ENCODE peak calls at places on chromosomes 6 and 20, in ten cellular contexts. G, J, D, T, R, L, P, E, U and N are unnamed samples.

GRCh38 chr6:21523652-21524051 is 69.9 kb upstream of the SOX4 start:
- DNase-seq in G (no peak), J (no peak), D (no peak), T (no peak), R (no peak), L (no peak), P (no peak), E (no peak), U (no peak), N (no peak)

GRCh38 chr6:44800171-44800671 is 412.7 kb downstream of the CDC5L start:
- DNase-seq in G (no peak), J (no peak), D (no peak), T (no peak), R (peak; percentile 62), L (no peak), P (peak; percentile 57), E (no peak), U (peak; percentile 59), N (no peak)

GRCh38 chr20:49471397-49471796 is 11.1 kb downstream of the KCNB1 start:
- DNase-seq in G (no peak), J (no peak), D (no peak), T (no peak), R (no peak), L (no peak), P (peak; percentile 25), E (no peak), U (no peak), N (no peak)

GRCh38 chr6:14349507-14349906 is 231.9 kb downstream of the CD83 start:
- DNase-seq in G (no peak), J (no peak), D (no peak), T (no peak), R (no peak), L (no peak), P (no peak), E (no peak), U (no peak), N (no peak)

GRCh38 chr20:63653041-63653973 is at the start of gene STMN3:
- DNase-seq in G (peak; percentile 65), J (peak; percentile 86), D (peak; percentile 87), T (peak; percentile 56), R (peak; percentile 9), L (peak; percentile 86), P (peak; percentile 93), E (peak; percentile 89), U (peak; percentile 89), N (peak; percentile 68)

GRCh38 chr6:162239330-162239729 is 488.2 kb downstream of the PRKN start:
- DNase-seq in G (no peak), J (no peak), D (no peak), T (no peak), R (no peak), L (no peak), P (no peak), E (no peak), U (no peak), N (no peak)

GRCh38 chr20:12598894-12599293 is 409.9 kb upstream of the SPTLC3 start:
- DNase-seq in G (no peak), J (no peak), D (no peak), T (no peak), R (no peak), L (no peak), P (no peak), E (no peak), U (no peak), N (no peak)

GRCh38 chr6:2109796-2110195 is 135.6 kb downstream of the GMDS start:
- DNase-seq in G (no peak), J (no peak), D (no peak), T (no peak), R (no peak), L (no peak), P (no peak), E (no peak), U (no peak), N (no peak)

GRCh38 chr20:40754372-40754943 is 65.4 kb upstream of the MAFB start:
- DNase-seq in G (no peak), J (peak; percentile 14), D (no peak), T (no peak), R (no peak), L (peak; percentile 7), P (no peak), E (no peak), U (no peak), N (no peak)

GRCh38 chr20:6566821-6567220 is 200.7 kb upstream of the BMP2 start:
- DNase-seq in G (no peak), J (no peak), D (no peak), T (no peak), R (no peak), L (peak; percentile 71), P (peak; percentile 77), E (peak; percentile 63), U (no peak), N (no peak)

GRCh38 chr20:4045741-4046140 is 30.4 kb upstream of the RNF24 start:
- DNase-seq in G (no peak), J (no peak), D (no peak), T (no peak), R (no peak), L (peak; percentile 92), P (peak; percentile 72), E (peak; percentile 58), U (no peak), N (no peak)

GRCh38 chr20:8756410-8756809 is 312.5 kb upstream of the PLCB4 start:
- DNase-seq in G (no peak), J (no peak), D (no peak), T (no peak), R (peak; percentile 52), L (peak; percentile 93), P (peak; percentile 53), E (peak; percentile 46), U (no peak), N (no peak)

GRCh38 chr6:129667621-129668020 is 42.4 kb downstream of the ARHGAP18 start:
- DNase-seq in G (no peak), J (no peak), D (no peak), T (no peak), R (no peak), L (peak; percentile 75), P (peak; percentile 76), E (no peak), U (no peak), N (no peak)

GRCh38 chr6:11779308-11780096 is 899 bp upstream of the ADTRP start:
- DNase-seq in G (no peak), J (no peak), D (no peak), T (no peak), R (no peak), L (no peak), P (no peak), E (no peak), U (no peak), N (no peak)